ENCODE peak calls at places on chromosomes 2 and 18, in eight cellular contexts. One of them, this sample, is unnamed.

GRCh38 chr18:45335644-45336043 is 279.6 kb upstream of the SLC14A2 start:
- DNase-seq in AG09319: no peak
- DNase-seq in stimulated activated CD8-positive, alpha-beta memory T cell treated with anti-CD3 and anti-CD28 coated beads, Interleukin-15, amount 100 ng/mL, for 24 hours: no peak
- DNase-seq in stimulated activated CD4-positive, alpha-beta T cell treated with anti-CD3 and anti-CD28 coated beads, Interleukin-1b, Interleukin-23, amount 100 ng/mL, for 24 hours: no peak
- DNase-seq in fibroblast of lung: no peak
- DNase-seq in COR-L47: no peak
- DNase-seq in left colon: no peak
- DNase-seq in NCI-H345: no peak
- DNase-seq in this sample: peak; percentile 70

GRCh38 chr18:54130631-54131030 is 93.8 kb downstream of the MBD2 start:
- DNase-seq in AG09319: no peak
- DNase-seq in stimulated activated CD8-positive, alpha-beta memory T cell treated with anti-CD3 and anti-CD28 coated beads, Interleukin-15, amount 100 ng/mL, for 24 hours: no peak
- DNase-seq in stimulated activated CD4-positive, alpha-beta T cell treated with anti-CD3 and anti-CD28 coated beads, Interleukin-1b, Interleukin-23, amount 100 ng/mL, for 24 hours: no peak
- DNase-seq in fibroblast of lung: no peak
- DNase-seq in COR-L47: no peak
- DNase-seq in left colon: no peak
- DNase-seq in NCI-H345: no peak
- DNase-seq in this sample: no peak

GRCh38 chr2:227826019-227826521 is 12.4 kb downstream of the CCL20 start:
- DNase-seq in AG09319: no peak
- DNase-seq in stimulated activated CD8-positive, alpha-beta memory T cell treated with anti-CD3 and anti-CD28 coated beads, Interleukin-15, amount 100 ng/mL, for 24 hours: no peak
- DNase-seq in stimulated activated CD4-positive, alpha-beta T cell treated with anti-CD3 and anti-CD28 coated beads, Interleukin-1b, Interleukin-23, amount 100 ng/mL, for 24 hours: no peak
- DNase-seq in fibroblast of lung: no peak
- DNase-seq in COR-L47: no peak
- DNase-seq in left colon: peak; percentile 54
- DNase-seq in NCI-H345: no peak
- DNase-seq in this sample: no peak

GRCh38 chr2:188278388-188279092 is 13.1 kb upstream of the GULP1 start:
- DNase-seq in AG09319: no peak
- DNase-seq in stimulated activated CD8-positive, alpha-beta memory T cell treated with anti-CD3 and anti-CD28 coated beads, Interleukin-15, amount 100 ng/mL, for 24 hours: no peak
- DNase-seq in stimulated activated CD4-positive, alpha-beta T cell treated with anti-CD3 and anti-CD28 coated beads, Interleukin-1b, Interleukin-23, amount 100 ng/mL, for 24 hours: no peak
- DNase-seq in fibroblast of lung: no peak
- DNase-seq in COR-L47: no peak
- DNase-seq in left colon: no peak
- DNase-seq in NCI-H345: no peak
- DNase-seq in this sample: no peak

GRCh38 chr2:146801886-146802285 is 1042.9 kb upstream of the ACVR2A start:
- DNase-seq in AG09319: no peak
- DNase-seq in stimulated activated CD8-positive, alpha-beta memory T cell treated with anti-CD3 and anti-CD28 coated beads, Interleukin-15, amount 100 ng/mL, for 24 hours: no peak
- DNase-seq in stimulated activated CD4-positive, alpha-beta T cell treated with anti-CD3 and anti-CD28 coated beads, Interleukin-1b, Interleukin-23, amount 100 ng/mL, for 24 hours: no peak
- DNase-seq in fibroblast of lung: no peak
- DNase-seq in COR-L47: no peak
- DNase-seq in left colon: no peak
- DNase-seq in NCI-H345: no peak
- DNase-seq in this sample: no peak

GRCh38 chr2:55115795-55116597 is 65.7 kb upstream of the RTN4 start:
- DNase-seq in AG09319: no peak
- DNase-seq in stimulated activated CD8-positive, alpha-beta memory T cell treated with anti-CD3 and anti-CD28 coated beads, Interleukin-15, amount 100 ng/mL, for 24 hours: no peak
- DNase-seq in stimulated activated CD4-positive, alpha-beta T cell treated with anti-CD3 and anti-CD28 coated beads, Interleukin-1b, Interleukin-23, amount 100 ng/mL, for 24 hours: no peak
- DNase-seq in fibroblast of lung: peak; percentile 82
- DNase-seq in COR-L47: no peak
- DNase-seq in left colon: no peak
- DNase-seq in NCI-H345: no peak
- DNase-seq in this sample: peak; percentile 67

GRCh38 chr2:101241158-101241557 is 11.5 kb upstream of the CNOT11 start:
- DNase-seq in AG09319: no peak
- DNase-seq in stimulated activated CD8-positive, alpha-beta memory T cell treated with anti-CD3 and anti-CD28 coated beads, Interleukin-15, amount 100 ng/mL, for 24 hours: no peak
- DNase-seq in stimulated activated CD4-positive, alpha-beta T cell treated with anti-CD3 and anti-CD28 coated beads, Interleukin-1b, Interleukin-23, amount 100 ng/mL, for 24 hours: no peak
- DNase-seq in fibroblast of lung: no peak
- DNase-seq in COR-L47: no peak
- DNase-seq in left colon: no peak
- DNase-seq in NCI-H345: no peak
- DNase-seq in this sample: no peak

GRCh38 chr18:23092121-23092520 is 43.2 kb upstream of the CABLES1 start:
- DNase-seq in AG09319: no peak
- DNase-seq in stimulated activated CD8-positive, alpha-beta memory T cell treated with anti-CD3 and anti-CD28 coated beads, Interleukin-15, amount 100 ng/mL, for 24 hours: no peak
- DNase-seq in stimulated activated CD4-positive, alpha-beta T cell treated with anti-CD3 and anti-CD28 coated beads, Interleukin-1b, Interleukin-23, amount 100 ng/mL, for 24 hours: no peak
- DNase-seq in fibroblast of lung: no peak
- DNase-seq in COR-L47: no peak
- DNase-seq in left colon: no peak
- DNase-seq in NCI-H345: no peak
- DNase-seq in this sample: no peak

GRCh38 chr2:48114256-48114655 is 208.0 kb upstream of the FBXO11 start:
- DNase-seq in AG09319: no peak
- DNase-seq in stimulated activated CD8-positive, alpha-beta memory T cell treated with anti-CD3 and anti-CD28 coated beads, Interleukin-15, amount 100 ng/mL, for 24 hours: no peak
- DNase-seq in stimulated activated CD4-positive, alpha-beta T cell treated with anti-CD3 and anti-CD28 coated beads, Interleukin-1b, Interleukin-23, amount 100 ng/mL, for 24 hours: no peak
- DNase-seq in fibroblast of lung: peak; percentile 92
- DNase-seq in COR-L47: no peak
- DNase-seq in left colon: peak; percentile 46
- DNase-seq in NCI-H345: no peak
- DNase-seq in this sample: peak; percentile 58

GRCh38 chr2:233845301-233846060 is 8.9 kb downstream of the HJURP start:
- DNase-seq in AG09319: no peak
- DNase-seq in stimulated activated CD8-positive, alpha-beta memory T cell treated with anti-CD3 and anti-CD28 coated beads, Interleukin-15, amount 100 ng/mL, for 24 hours: no peak
- DNase-seq in stimulated activated CD4-positive, alpha-beta T cell treated with anti-CD3 and anti-CD28 coated beads, Interleukin-1b, Interleukin-23, amount 100 ng/mL, for 24 hours: no peak
- DNase-seq in fibroblast of lung: no peak
- DNase-seq in COR-L47: no peak
- DNase-seq in left colon: no peak
- DNase-seq in NCI-H345: no peak
- DNase-seq in this sample: no peak

GRCh38 chr2:36450466-36451196 is 95.1 kb downstream of the CRIM1 start:
- DNase-seq in AG09319: no peak
- DNase-seq in stimulated activated CD8-positive, alpha-beta memory T cell treated with anti-CD3 and anti-CD28 coated beads, Interleukin-15, amount 100 ng/mL, for 24 hours: no peak
- DNase-seq in stimulated activated CD4-positive, alpha-beta T cell treated with anti-CD3 and anti-CD28 coated beads, Interleukin-1b, Interleukin-23, amount 100 ng/mL, for 24 hours: no peak
- DNase-seq in fibroblast of lung: peak; percentile 79
- DNase-seq in COR-L47: no peak
- DNase-seq in left colon: no peak
- DNase-seq in NCI-H345: no peak
- DNase-seq in this sample: peak; percentile 94

GRCh38 chr2:214395040-214395439 is 15.8 kb upstream of the VWC2L start:
- DNase-seq in AG09319: no peak
- DNase-seq in stimulated activated CD8-positive, alpha-beta memory T cell treated with anti-CD3 and anti-CD28 coated beads, Interleukin-15, amount 100 ng/mL, for 24 hours: no peak
- DNase-seq in stimulated activated CD4-positive, alpha-beta T cell treated with anti-CD3 and anti-CD28 coated beads, Interleukin-1b, Interleukin-23, amount 100 ng/mL, for 24 hours: no peak
- DNase-seq in fibroblast of lung: no peak
- DNase-seq in COR-L47: no peak
- DNase-seq in left colon: no peak
- DNase-seq in NCI-H345: no peak
- DNase-seq in this sample: no peak

GRCh38 chr2:31266804-31267203 is 32.9 kb downstream of the EHD3 start:
- DNase-seq in AG09319: no peak
- DNase-seq in stimulated activated CD8-positive, alpha-beta memory T cell treated with anti-CD3 and anti-CD28 coated beads, Interleukin-15, amount 100 ng/mL, for 24 hours: no peak
- DNase-seq in stimulated activated CD4-positive, alpha-beta T cell treated with anti-CD3 and anti-CD28 coated beads, Interleukin-1b, Interleukin-23, amount 100 ng/mL, for 24 hours: no peak
- DNase-seq in fibroblast of lung: no peak
- DNase-seq in COR-L47: no peak
- DNase-seq in left colon: no peak
- DNase-seq in NCI-H345: no peak
- DNase-seq in this sample: no peak

GRCh38 chr2:65562890-65563289 is 130.5 kb upstream of the SPRED2 start:
- DNase-seq in AG09319: no peak
- DNase-seq in stimulated activated CD8-positive, alpha-beta memory T cell treated with anti-CD3 and anti-CD28 coated beads, Interleukin-15, amount 100 ng/mL, for 24 hours: no peak
- DNase-seq in stimulated activated CD4-positive, alpha-beta T cell treated with anti-CD3 and anti-CD28 coated beads, Interleukin-1b, Interleukin-23, amount 100 ng/mL, for 24 hours: no peak
- DNase-seq in fibroblast of lung: no peak
- DNase-seq in COR-L47: no peak
- DNase-seq in left colon: no peak
- DNase-seq in NCI-H345: no peak
- DNase-seq in this sample: no peak

GRCh38 chr18:55500316-55501086 is 87.5 kb downstream of the TCF4 start:
- DNase-seq in AG09319: no peak
- DNase-seq in stimulated activated CD8-positive, alpha-beta memory T cell treated with anti-CD3 and anti-CD28 coated beads, Interleukin-15, amount 100 ng/mL, for 24 hours: no peak
- DNase-seq in stimulated activated CD4-positive, alpha-beta T cell treated with anti-CD3 and anti-CD28 coated beads, Interleukin-1b, Interleukin-23, amount 100 ng/mL, for 24 hours: no peak
- DNase-seq in fibroblast of lung: peak; percentile 86
- DNase-seq in COR-L47: no peak
- DNase-seq in left colon: no peak
- DNase-seq in NCI-H345: no peak
- DNase-seq in this sample: peak; percentile 97

GRCh38 chr18:62033756-62034155 is 140.9 kb upstream of the RNF152 start:
- DNase-seq in AG09319: no peak
- DNase-seq in stimulated activated CD8-positive, alpha-beta memory T cell treated with anti-CD3 and anti-CD28 coated beads, Interleukin-15, amount 100 ng/mL, for 24 hours: no peak
- DNase-seq in stimulated activated CD4-positive, alpha-beta T cell treated with anti-CD3 and anti-CD28 coated beads, Interleukin-1b, Interleukin-23, amount 100 ng/mL, for 24 hours: no peak
- DNase-seq in fibroblast of lung: no peak
- DNase-seq in COR-L47: no peak
- DNase-seq in left colon: no peak
- DNase-seq in NCI-H345: no peak
- DNase-seq in this sample: no peak

GRCh38 chr2:3585239-3586109 is 9.4 kb upstream of the COLEC11 start:
- DNase-seq in AG09319: peak; percentile 19
- DNase-seq in stimulated activated CD8-positive, alpha-beta memory T cell treated with anti-CD3 and anti-CD28 coated beads, Interleukin-15, amount 100 ng/mL, for 24 hours: no peak
- DNase-seq in stimulated activated CD4-positive, alpha-beta T cell treated with anti-CD3 and anti-CD28 coated beads, Interleukin-1b, Interleukin-23, amount 100 ng/mL, for 24 hours: no peak
- DNase-seq in fibroblast of lung: peak; percentile 98
- DNase-seq in COR-L47: peak; percentile 81
- DNase-seq in left colon: peak; percentile 40
- DNase-seq in NCI-H345: no peak
- DNase-seq in this sample: peak; percentile 24

GRCh38 chr2:23745068-23745725 is 181.7 kb downstream of the ATAD2B start:
- DNase-seq in AG09319: no peak
- DNase-seq in stimulated activated CD8-positive, alpha-beta memory T cell treated with anti-CD3 and anti-CD28 coated beads, Interleukin-15, amount 100 ng/mL, for 24 hours: no peak
- DNase-seq in stimulated activated CD4-positive, alpha-beta T cell treated with anti-CD3 and anti-CD28 coated beads, Interleukin-1b, Interleukin-23, amount 100 ng/mL, for 24 hours: no peak
- DNase-seq in fibroblast of lung: no peak
- DNase-seq in COR-L47: no peak
- DNase-seq in left colon: no peak
- DNase-seq in NCI-H345: no peak
- DNase-seq in this sample: no peak

GRCh38 chr2:794554-795244 is 117.5 kb upstream of the TMEM18 start:
- DNase-seq in AG09319: no peak
- DNase-seq in stimulated activated CD8-positive, alpha-beta memory T cell treated with anti-CD3 and anti-CD28 coated beads, Interleukin-15, amount 100 ng/mL, for 24 hours: no peak
- DNase-seq in stimulated activated CD4-positive, alpha-beta T cell treated with anti-CD3 and anti-CD28 coated beads, Interleukin-1b, Interleukin-23, amount 100 ng/mL, for 24 hours: no peak
- DNase-seq in fibroblast of lung: no peak
- DNase-seq in COR-L47: no peak
- DNase-seq in left colon: no peak
- DNase-seq in NCI-H345: no peak
- DNase-seq in this sample: no peak

GRCh38 chr18:60485207-60485606 is 112.6 kb upstream of the MC4R start:
- DNase-seq in AG09319: no peak
- DNase-seq in stimulated activated CD8-positive, alpha-beta memory T cell treated with anti-CD3 and anti-CD28 coated beads, Interleukin-15, amount 100 ng/mL, for 24 hours: no peak
- DNase-seq in stimulated activated CD4-positive, alpha-beta T cell treated with anti-CD3 and anti-CD28 coated beads, Interleukin-1b, Interleukin-23, amount 100 ng/mL, for 24 hours: no peak
- DNase-seq in fibroblast of lung: peak; percentile 8
- DNase-seq in COR-L47: no peak
- DNase-seq in left colon: no peak
- DNase-seq in NCI-H345: no peak
- DNase-seq in this sample: peak; percentile 76

GRCh38 chr2:148615446-148615845 is 29.1 kb upstream of the EPC2 start:
- DNase-seq in AG09319: no peak
- DNase-seq in stimulated activated CD8-positive, alpha-beta memory T cell treated with anti-CD3 and anti-CD28 coated beads, Interleukin-15, amount 100 ng/mL, for 24 hours: no peak
- DNase-seq in stimulated activated CD4-positive, alpha-beta T cell treated with anti-CD3 and anti-CD28 coated beads, Interleukin-1b, Interleukin-23, amount 100 ng/mL, for 24 hours: no peak
- DNase-seq in fibroblast of lung: no peak
- DNase-seq in COR-L47: no peak
- DNase-seq in left colon: no peak
- DNase-seq in NCI-H345: no peak
- DNase-seq in this sample: no peak

GRCh38 chr2:75602724-75603342 is 42.1 kb upstream of the EVA1A start:
- DNase-seq in AG09319: peak; percentile 79
- DNase-seq in stimulated activated CD8-positive, alpha-beta memory T cell treated with anti-CD3 and anti-CD28 coated beads, Interleukin-15, amount 100 ng/mL, for 24 hours: no peak
- DNase-seq in stimulated activated CD4-positive, alpha-beta T cell treated with anti-CD3 and anti-CD28 coated beads, Interleukin-1b, Interleukin-23, amount 100 ng/mL, for 24 hours: no peak
- DNase-seq in fibroblast of lung: peak; percentile 73
- DNase-seq in COR-L47: no peak
- DNase-seq in left colon: no peak
- DNase-seq in NCI-H345: no peak
- DNase-seq in this sample: peak; percentile 88

GRCh38 chr2:134336352-134336751 is 82.5 kb downstream of the MGAT5 start:
- DNase-seq in AG09319: no peak
- DNase-seq in stimulated activated CD8-positive, alpha-beta memory T cell treated with anti-CD3 and anti-CD28 coated beads, Interleukin-15, amount 100 ng/mL, for 24 hours: no peak
- DNase-seq in stimulated activated CD4-positive, alpha-beta T cell treated with anti-CD3 and anti-CD28 coated beads, Interleukin-1b, Interleukin-23, amount 100 ng/mL, for 24 hours: no peak
- DNase-seq in fibroblast of lung: no peak
- DNase-seq in COR-L47: no peak
- DNase-seq in left colon: no peak
- DNase-seq in NCI-H345: no peak
- DNase-seq in this sample: no peak

GRCh38 chr2:170145191-170145590 is 32.8 kb upstream of the MYO3B start:
- DNase-seq in AG09319: no peak
- DNase-seq in stimulated activated CD8-positive, alpha-beta memory T cell treated with anti-CD3 and anti-CD28 coated beads, Interleukin-15, amount 100 ng/mL, for 24 hours: no peak
- DNase-seq in stimulated activated CD4-positive, alpha-beta T cell treated with anti-CD3 and anti-CD28 coated beads, Interleukin-1b, Interleukin-23, amount 100 ng/mL, for 24 hours: no peak
- DNase-seq in fibroblast of lung: no peak
- DNase-seq in COR-L47: no peak
- DNase-seq in left colon: no peak
- DNase-seq in NCI-H345: no peak
- DNase-seq in this sample: no peak

GRCh38 chr2:178512491-178512890 is 32.2 kb downstream of the PLEKHA3 start:
- DNase-seq in AG09319: no peak
- DNase-seq in stimulated activated CD8-positive, alpha-beta memory T cell treated with anti-CD3 and anti-CD28 coated beads, Interleukin-15, amount 100 ng/mL, for 24 hours: no peak
- DNase-seq in stimulated activated CD4-positive, alpha-beta T cell treated with anti-CD3 and anti-CD28 coated beads, Interleukin-1b, Interleukin-23, amount 100 ng/mL, for 24 hours: no peak
- DNase-seq in fibroblast of lung: peak; percentile 4
- DNase-seq in COR-L47: no peak
- DNase-seq in left colon: no peak
- DNase-seq in NCI-H345: no peak
- DNase-seq in this sample: peak; percentile 64

GRCh38 chr2:205405752-205406151 is 276.5 kb upstream of the NRP2 start:
- DNase-seq in AG09319: peak; percentile 54
- DNase-seq in stimulated activated CD8-positive, alpha-beta memory T cell treated with anti-CD3 and anti-CD28 coated beads, Interleukin-15, amount 100 ng/mL, for 24 hours: no peak
- DNase-seq in stimulated activated CD4-positive, alpha-beta T cell treated with anti-CD3 and anti-CD28 coated beads, Interleukin-1b, Interleukin-23, amount 100 ng/mL, for 24 hours: no peak
- DNase-seq in fibroblast of lung: peak; percentile 90
- DNase-seq in COR-L47: no peak
- DNase-seq in left colon: no peak
- DNase-seq in NCI-H345: no peak
- DNase-seq in this sample: peak; percentile 92

GRCh38 chr18:26747131-26747475 is 118.4 kb downstream of the AQP4 start:
- DNase-seq in AG09319: no peak
- DNase-seq in stimulated activated CD8-positive, alpha-beta memory T cell treated with anti-CD3 and anti-CD28 coated beads, Interleukin-15, amount 100 ng/mL, for 24 hours: no peak
- DNase-seq in stimulated activated CD4-positive, alpha-beta T cell treated with anti-CD3 and anti-CD28 coated beads, Interleukin-1b, Interleukin-23, amount 100 ng/mL, for 24 hours: no peak
- DNase-seq in fibroblast of lung: peak; percentile 1
- DNase-seq in COR-L47: no peak
- DNase-seq in left colon: no peak
- DNase-seq in NCI-H345: no peak
- DNase-seq in this sample: no peak

GRCh38 chr2:95012881-95013550 is 12.5 kb upstream of the MAL start:
- DNase-seq in AG09319: no peak
- DNase-seq in stimulated activated CD8-positive, alpha-beta memory T cell treated with anti-CD3 and anti-CD28 coated beads, Interleukin-15, amount 100 ng/mL, for 24 hours: no peak
- DNase-seq in stimulated activated CD4-positive, alpha-beta T cell treated with anti-CD3 and anti-CD28 coated beads, Interleukin-1b, Interleukin-23, amount 100 ng/mL, for 24 hours: no peak
- DNase-seq in fibroblast of lung: no peak
- DNase-seq in COR-L47: no peak
- DNase-seq in left colon: no peak
- DNase-seq in NCI-H345: no peak
- DNase-seq in this sample: no peak

GRCh38 chr2:201647431-201647830 is 4.1 kb upstream of the TMEM237 start:
- DNase-seq in AG09319: no peak
- DNase-seq in stimulated activated CD8-positive, alpha-beta memory T cell treated with anti-CD3 and anti-CD28 coated beads, Interleukin-15, amount 100 ng/mL, for 24 hours: no peak
- DNase-seq in stimulated activated CD4-positive, alpha-beta T cell treated with anti-CD3 and anti-CD28 coated beads, Interleukin-1b, Interleukin-23, amount 100 ng/mL, for 24 hours: no peak
- DNase-seq in fibroblast of lung: no peak
- DNase-seq in COR-L47: no peak
- DNase-seq in left colon: no peak
- DNase-seq in NCI-H345: no peak
- DNase-seq in this sample: no peak

GRCh38 chr18:10453885-10454772 is at the start of gene APCDD1:
- DNase-seq in AG09319: no peak
- DNase-seq in stimulated activated CD8-positive, alpha-beta memory T cell treated with anti-CD3 and anti-CD28 coated beads, Interleukin-15, amount 100 ng/mL, for 24 hours: no peak
- DNase-seq in stimulated activated CD4-positive, alpha-beta T cell treated with anti-CD3 and anti-CD28 coated beads, Interleukin-1b, Interleukin-23, amount 100 ng/mL, for 24 hours: no peak
- DNase-seq in fibroblast of lung: peak; percentile 40
- DNase-seq in COR-L47: peak; percentile 41
- DNase-seq in left colon: peak; percentile 53
- DNase-seq in NCI-H345: peak; percentile 68
- DNase-seq in this sample: no peak

GRCh38 chr2:207892676-207893402 is 123.1 kb upstream of the FZD5 start:
- DNase-seq in AG09319: no peak
- DNase-seq in stimulated activated CD8-positive, alpha-beta memory T cell treated with anti-CD3 and anti-CD28 coated beads, Interleukin-15, amount 100 ng/mL, for 24 hours: no peak
- DNase-seq in stimulated activated CD4-positive, alpha-beta T cell treated with anti-CD3 and anti-CD28 coated beads, Interleukin-1b, Interleukin-23, amount 100 ng/mL, for 24 hours: no peak
- DNase-seq in fibroblast of lung: no peak
- DNase-seq in COR-L47: no peak
- DNase-seq in left colon: no peak
- DNase-seq in NCI-H345: no peak
- DNase-seq in this sample: peak; percentile 52

GRCh38 chr2:38509322-38509946 is 93.3 kb downstream of the HNRNPLL start:
- DNase-seq in AG09319: peak; percentile 37
- DNase-seq in stimulated activated CD8-positive, alpha-beta memory T cell treated with anti-CD3 and anti-CD28 coated beads, Interleukin-15, amount 100 ng/mL, for 24 hours: no peak
- DNase-seq in stimulated activated CD4-positive, alpha-beta T cell treated with anti-CD3 and anti-CD28 coated beads, Interleukin-1b, Interleukin-23, amount 100 ng/mL, for 24 hours: no peak
- DNase-seq in fibroblast of lung: peak; percentile 71
- DNase-seq in COR-L47: peak; percentile 3
- DNase-seq in left colon: no peak
- DNase-seq in NCI-H345: no peak
- DNase-seq in this sample: peak; percentile 78

GRCh38 chr18:77059294-77059916 is 73.2 kb downstream of the MBP start:
- DNase-seq in AG09319: no peak
- DNase-seq in stimulated activated CD8-positive, alpha-beta memory T cell treated with anti-CD3 and anti-CD28 coated beads, Interleukin-15, amount 100 ng/mL, for 24 hours: no peak
- DNase-seq in stimulated activated CD4-positive, alpha-beta T cell treated with anti-CD3 and anti-CD28 coated beads, Interleukin-1b, Interleukin-23, amount 100 ng/mL, for 24 hours: no peak
- DNase-seq in fibroblast of lung: peak; percentile 80
- DNase-seq in COR-L47: peak; percentile 67
- DNase-seq in left colon: no peak
- DNase-seq in NCI-H345: peak; percentile 45
- DNase-seq in this sample: no peak

GRCh38 chr2:43418673-43419072 is 177.2 kb downstream of the THADA start:
- DNase-seq in AG09319: no peak
- DNase-seq in stimulated activated CD8-positive, alpha-beta memory T cell treated with anti-CD3 and anti-CD28 coated beads, Interleukin-15, amount 100 ng/mL, for 24 hours: no peak
- DNase-seq in stimulated activated CD4-positive, alpha-beta T cell treated with anti-CD3 and anti-CD28 coated beads, Interleukin-1b, Interleukin-23, amount 100 ng/mL, for 24 hours: no peak
- DNase-seq in fibroblast of lung: no peak
- DNase-seq in COR-L47: no peak
- DNase-seq in left colon: no peak
- DNase-seq in NCI-H345: no peak
- DNase-seq in this sample: no peak